ENCODE peak calls at places on chromosomes 1 and 21, in seven cellular contexts. W is Peyer's patch, Z is IMR-90, M is fibroblast of lung, Q is PC-3, E is AG09319, I is BJ. S is an unnamed sample.

GRCh38 chr1:86517336-86517735 is 29.5 kb upstream of the CLCA4 start:
- DNase-seq in W (no peak), Z (no peak), M (no peak), Q (peak), E (no peak), I (no peak), S (no peak)

GRCh38 chr1:26344147-26344920 is 9.6 kb downstream of the CRYBG2 start:
- DNase-seq in W (no peak), Z (no peak), M (no peak), Q (no peak), E (no peak), I (no peak), S (no peak)

GRCh38 chr1:154427173-154428139 is 22.3 kb downstream of the IL6R start:
- DNase-seq in W (no peak), Z (peak), M (peak), Q (no peak), E (no peak), I (no peak), S (peak)

GRCh38 chr1:70227439-70227838 is 6.3 kb downstream of the SRSF11 start:
- DNase-seq in W (no peak), Z (peak), M (no peak), Q (no peak), E (no peak), I (no peak), S (no peak)

GRCh38 chr1:200629876-200630514 is 9.4 kb upstream of the KIF14 start:
- DNase-seq in W (no peak), Z (no peak), M (no peak), Q (no peak), E (no peak), I (no peak), S (no peak)

GRCh38 chr1:111553199-111553598 is 49.8 kb upstream of the ADORA3 start:
- DNase-seq in W (no peak), Z (peak), M (peak), Q (peak), E (no peak), I (peak), S (no peak)

GRCh38 chr1:228334226-228334935 is 72.3 kb downstream of the TRIM11 start:
- DNase-seq in W (no peak), Z (no peak), M (no peak), Q (no peak), E (no peak), I (no peak), S (no peak)

GRCh38 chr1:185426761-185427698 is 110.0 kb upstream of the IVNS1ABP start:
- DNase-seq in W (no peak), Z (no peak), M (no peak), Q (no peak), E (peak), I (peak), S (peak)

GRCh38 chr21:46151989-46152938 is 3.1 kb downstream of the FTCD start:
- DNase-seq in W (no peak), Z (no peak), M (no peak), Q (no peak), E (no peak), I (no peak), S (no peak)

GRCh38 chr1:67838180-67838912 is 5.1 kb upstream of the GNG12 start:
- DNase-seq in W (no peak), Z (no peak), M (peak), Q (no peak), E (no peak), I (no peak), S (peak)

GRCh38 chr1:204574016-204574855 is 58.0 kb downstream of the MDM4 start:
- DNase-seq in W (no peak), Z (no peak), M (no peak), Q (peak), E (no peak), I (no peak), S (no peak)

GRCh38 chr1:214244252-214244651 is 36.7 kb upstream of the SMYD2 start:
- DNase-seq in W (no peak), Z (no peak), M (no peak), Q (no peak), E (no peak), I (no peak), S (no peak)

GRCh38 chr1:223872308-223872878 is 26.6 kb upstream of the TP53BP2 start:
- DNase-seq in W (no peak), Z (no peak), M (peak), Q (no peak), E (peak), I (no peak), S (no peak)

GRCh38 chr1:200179781-200180160 is 152.3 kb downstream of the NR5A2 start:
- DNase-seq in W (no peak), Z (peak), M (no peak), Q (no peak), E (no peak), I (no peak), S (no peak)

GRCh38 chr1:205318231-205318991 is 3.1 kb downstream of the NUAK2 start:
- DNase-seq in W (no peak), Z (no peak), M (no peak), Q (peak), E (no peak), I (no peak), S (no peak)

GRCh38 chr1:150552692-150553278 is 3.6 kb downstream of the ADAMTSL4 start:
- DNase-seq in W (no peak), Z (no peak), M (no peak), Q (no peak), E (no peak), I (no peak), S (no peak)

GRCh38 chr1:110559157-110559556 is 40.2 kb upstream of the KCNA10 start:
- DNase-seq in W (no peak), Z (peak), M (no peak), Q (peak), E (no peak), I (no peak), S (no peak)

GRCh38 chr1:222912730-222913129 is 97.9 kb downstream of the DISP1 start:
- DNase-seq in W (no peak), Z (peak), M (peak), Q (no peak), E (no peak), I (no peak), S (no peak)

GRCh38 chr1:14113841-14114567 is 414.0 kb downstream of the PRDM2 start:
- DNase-seq in W (no peak), Z (peak), M (peak), Q (peak), E (peak), I (no peak), S (no peak)

GRCh38 chr1:75861831-75862230 is 65.1 kb downstream of the MSH4 start:
- DNase-seq in W (no peak), Z (no peak), M (no peak), Q (no peak), E (no peak), I (no peak), S (no peak)

GRCh38 chr1:15799928-15800835 is 7.3 kb downstream of the UQCRHL start:
- DNase-seq in W (no peak), Z (peak), M (peak), Q (peak), E (no peak), I (no peak), S (peak)

GRCh38 chr1:231733063-231733462 is 106.5 kb downstream of the DISC1 start:
- DNase-seq in W (no peak), Z (no peak), M (no peak), Q (no peak), E (no peak), I (no peak), S (no peak)

GRCh38 chr1:109906160-109906838 is 4.3 kb upstream of the CSF1 start:
- DNase-seq in W (peak), Z (no peak), M (no peak), Q (no peak), E (no peak), I (no peak), S (no peak)

GRCh38 chr1:150764617-150765090 is 924 bp downstream of the CTSS start:
- DNase-seq in W (no peak), Z (peak), M (peak), Q (peak), E (peak), I (peak), S (peak)

GRCh38 chr1:224632921-224633321 is 16.8 kb downstream of the CNIH3 start:
- DNase-seq in W (no peak), Z (peak), M (peak), Q (peak), E (no peak), I (no peak), S (no peak)

GRCh38 chr1:206445116-206445515 is 25.2 kb upstream of the IKBKE start:
- DNase-seq in W (no peak), Z (peak), M (peak), Q (no peak), E (peak), I (no peak), S (peak)

GRCh38 chr1:7993593-7994479 is 32.3 kb downstream of the ERRFI1 start:
- DNase-seq in W (no peak), Z (peak), M (peak), Q (no peak), E (no peak), I (peak), S (no peak)

GRCh38 chr1:44542415-44543063 is 131.7 kb downstream of the TMEM53 start:
- DNase-seq in W (no peak), Z (no peak), M (no peak), Q (no peak), E (no peak), I (no peak), S (no peak)

GRCh38 chr1:1020415-1021009 is 592 bp downstream of the AGRN start:
- DNase-seq in W (no peak), Z (no peak), M (peak), Q (peak), E (no peak), I (no peak), S (no peak)

GRCh38 chr1:236862615-236863211 is 67.6 kb downstream of the MTR start:
- DNase-seq in W (no peak), Z (no peak), M (no peak), Q (no peak), E (no peak), I (no peak), S (no peak)

GRCh38 chr1:2228684-2229031 is 539 bp downstream of the SKI start:
- DNase-seq in W (no peak), Z (no peak), M (no peak), Q (peak), E (no peak), I (no peak), S (no peak)

GRCh38 chr1:2226525-2227340 is 1.4 kb upstream of the SKI start:
- DNase-seq in W (no peak), Z (no peak), M (no peak), Q (no peak), E (no peak), I (no peak), S (no peak)

GRCh38 chr1:2228157-2228594 is at the start of gene SKI:
- DNase-seq in W (no peak), Z (no peak), M (no peak), Q (no peak), E (no peak), I (no peak), S (no peak)

GRCh38 chr1:2229032-2229920 is 1.2 kb downstream of the SKI start:
- DNase-seq in W (peak), Z (peak), M (peak), Q (peak), E (no peak), I (no peak), S (peak)

DNA sequence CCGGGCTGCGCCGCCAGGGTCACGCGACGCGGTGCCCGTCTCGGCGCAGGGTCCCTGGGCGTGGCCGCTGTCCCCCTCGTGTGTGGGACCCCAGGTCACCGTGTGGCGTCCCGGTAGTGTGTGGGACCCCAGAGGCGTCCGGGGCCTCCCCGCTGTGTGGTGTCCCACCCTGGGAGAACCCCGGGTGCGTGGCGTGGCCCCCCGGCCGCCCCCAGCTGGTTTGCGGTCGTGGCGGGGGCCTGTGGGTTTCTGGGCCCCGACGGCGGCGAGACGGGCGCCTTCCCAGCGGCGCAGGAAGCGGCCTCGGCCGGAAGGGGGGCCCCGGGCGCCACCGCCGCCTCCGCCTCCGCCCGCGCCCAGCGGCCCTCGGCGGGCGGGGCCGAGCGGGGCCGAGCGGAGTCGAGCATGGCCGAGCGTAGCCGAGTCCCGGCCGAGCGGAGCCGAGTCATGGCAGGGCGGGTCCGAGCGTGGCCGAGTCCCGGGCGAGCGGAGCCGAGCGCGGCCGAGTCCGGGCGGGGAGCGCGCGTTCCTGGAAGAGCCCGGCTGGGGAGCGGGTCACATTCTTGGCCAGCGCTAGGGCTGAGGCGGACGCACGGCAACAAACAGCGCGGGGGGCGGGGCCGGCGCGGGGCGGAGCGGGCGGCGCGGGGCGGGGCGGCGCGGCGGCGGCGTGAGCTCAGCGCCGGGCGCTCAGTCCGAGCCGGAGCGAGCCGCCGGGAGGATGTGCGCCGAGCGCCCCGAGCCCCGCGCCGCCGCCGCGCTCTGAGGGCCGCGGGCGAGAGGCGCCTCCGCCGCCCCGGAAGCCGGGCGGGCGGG is 570 bp upstream of the SKI start:
- DNase-seq in W (peak), Z (peak), M (peak), Q (peak), E (peak), I (no peak), S (peak)
- TF ChIP-seq CTCF in W (no peak), Z (no peak), M (no peak), Q (no peak), E (no peak), I (no peak), S (no peak)

DNA sequence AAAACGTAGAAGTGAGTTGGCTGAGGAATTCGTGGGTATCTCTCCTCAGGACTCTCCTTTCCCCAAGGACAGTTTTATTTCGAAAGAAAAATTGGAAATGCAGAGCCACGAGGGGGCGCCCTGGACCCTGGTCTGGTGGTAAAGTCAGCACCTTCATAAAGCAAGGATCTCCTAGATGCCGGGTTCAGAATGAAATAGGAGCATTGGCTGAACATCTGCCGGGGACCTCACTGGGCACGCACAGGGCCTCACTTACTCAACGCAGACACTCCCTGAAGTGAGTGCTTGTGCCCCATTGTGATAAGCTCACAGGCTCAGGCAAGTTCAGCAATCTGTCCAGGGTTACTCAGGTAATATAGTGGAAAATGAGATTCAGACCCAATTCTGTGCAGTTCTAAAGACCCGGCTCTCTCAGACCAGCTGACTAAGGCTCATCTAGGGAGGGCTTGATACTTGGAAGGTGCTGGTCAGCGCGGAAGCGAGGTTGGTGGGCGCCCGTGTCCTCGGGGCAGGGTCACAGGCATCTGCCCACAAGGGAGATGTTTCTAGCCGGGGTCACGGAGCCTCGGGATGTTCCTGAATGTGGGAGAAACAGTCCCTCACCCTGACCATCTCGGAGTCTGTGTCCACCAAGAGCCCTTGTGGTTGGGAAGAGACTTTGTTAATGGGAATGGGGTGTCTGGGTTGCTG is 55.7 kb upstream of the ETV3 start:
- DNase-seq in W (peak), Z (peak), M (peak), Q (peak), E (peak), I (peak), S (peak)
- TF ChIP-seq CTCF in W (peak), Z (peak), M (peak), Q (peak), E (peak), I (peak), S (peak)

GRCh38 chr1:208465266-208465665 is 221.1 kb upstream of the PLXNA2 start:
- DNase-seq in W (no peak), Z (no peak), M (no peak), Q (no peak), E (no peak), I (no peak), S (no peak)

GRCh38 chr1:208456487-208456886 is 212.3 kb upstream of the PLXNA2 start:
- DNase-seq in W (no peak), Z (no peak), M (no peak), Q (no peak), E (no peak), I (no peak), S (no peak)

GRCh38 chr1:208467401-208467800 is 223.2 kb upstream of the PLXNA2 start:
- DNase-seq in W (no peak), Z (no peak), M (no peak), Q (no peak), E (no peak), I (no peak), S (no peak)

GRCh38 chr1:208466054-208466590 is 221.9 kb upstream of the PLXNA2 start:
- DNase-seq in W (no peak), Z (no peak), M (no peak), Q (no peak), E (no peak), I (no peak), S (no peak)

DNA sequence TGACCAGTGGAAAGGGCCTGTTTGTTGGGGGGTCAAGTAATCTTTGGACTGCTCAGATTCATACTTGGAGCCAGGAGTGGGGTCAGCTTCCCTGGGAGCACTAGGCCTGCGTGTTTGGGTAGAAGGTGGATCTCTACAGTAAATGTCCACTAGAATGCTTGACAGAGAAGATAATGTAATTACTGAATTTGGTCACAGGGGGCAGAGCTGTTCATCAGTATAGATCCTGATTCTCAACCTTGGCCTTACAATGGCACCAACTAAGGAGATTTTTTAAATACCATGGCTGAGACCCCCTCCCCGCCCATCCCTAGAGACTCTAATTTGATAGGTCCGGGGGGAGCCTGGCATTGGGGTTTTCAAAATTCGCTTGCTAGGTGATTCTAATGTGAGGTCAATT is 217.5 kb upstream of the PLXNA2 start:
- DNase-seq in W (no peak), Z (no peak), M (no peak), Q (peak), E (no peak), I (no peak), S (no peak)
- TF ChIP-seq CTCF in W (no peak), Z (no peak), M (no peak), Q (peak), E (peak), I (peak), S (peak)

GRCh38 chr1:53116307-53116810 is 26.1 kb downstream of the SLC1A7 start:
- DNase-seq in W (no peak), Z (no peak), M (no peak), Q (no peak), E (no peak), I (no peak), S (no peak)

GRCh38 chr1:53114581-53115400 is 27.6 kb downstream of the SLC1A7 start:
- DNase-seq in W (no peak), Z (no peak), M (no peak), Q (no peak), E (no peak), I (no peak), S (no peak)

GRCh38 chr1:53114090-53114489 is 28.3 kb downstream of the SLC1A7 start:
- DNase-seq in W (no peak), Z (no peak), M (no peak), Q (no peak), E (no peak), I (no peak), S (no peak)

GRCh38 chr1:53116933-53117332 is 25.5 kb downstream of the SLC1A7 start:
- DNase-seq in W (no peak), Z (no peak), M (no peak), Q (no peak), E (no peak), I (no peak), S (no peak)

GRCh38 chr1:53115403-53116306 is 26.8 kb downstream of the SLC1A7 start:
- DNase-seq in W (no peak), Z (peak), M (peak), Q (no peak), E (no peak), I (no peak), S (no peak)
- TF ChIP-seq CTCF in W (no peak), Z (no peak), M (no peak), Q (no peak), E (no peak), I (peak), S (no peak)

GRCh38 chr21:44973598-44973997 is 33.8 kb downstream of the SLX9 start:
- DNase-seq in W (no peak), Z (no peak), M (no peak), Q (no peak), E (no peak), I (no peak), S (no peak)

GRCh38 chr21:44971672-44971995 is 31.8 kb downstream of the SLX9 start:
- DNase-seq in W (no peak), Z (no peak), M (no peak), Q (no peak), E (no peak), I (no peak), S (no peak)

GRCh38 chr21:44970766-44971671 is 31.2 kb downstream of the SLX9 start:
- DNase-seq in W (no peak), Z (no peak), M (no peak), Q (no peak), E (no peak), I (no peak), S (no peak)

GRCh38 chr21:44972821-44973220 is 33.0 kb downstream of the SLX9 start:
- DNase-seq in W (no peak), Z (peak), M (peak), Q (peak), E (no peak), I (no peak), S (no peak)

DNA sequence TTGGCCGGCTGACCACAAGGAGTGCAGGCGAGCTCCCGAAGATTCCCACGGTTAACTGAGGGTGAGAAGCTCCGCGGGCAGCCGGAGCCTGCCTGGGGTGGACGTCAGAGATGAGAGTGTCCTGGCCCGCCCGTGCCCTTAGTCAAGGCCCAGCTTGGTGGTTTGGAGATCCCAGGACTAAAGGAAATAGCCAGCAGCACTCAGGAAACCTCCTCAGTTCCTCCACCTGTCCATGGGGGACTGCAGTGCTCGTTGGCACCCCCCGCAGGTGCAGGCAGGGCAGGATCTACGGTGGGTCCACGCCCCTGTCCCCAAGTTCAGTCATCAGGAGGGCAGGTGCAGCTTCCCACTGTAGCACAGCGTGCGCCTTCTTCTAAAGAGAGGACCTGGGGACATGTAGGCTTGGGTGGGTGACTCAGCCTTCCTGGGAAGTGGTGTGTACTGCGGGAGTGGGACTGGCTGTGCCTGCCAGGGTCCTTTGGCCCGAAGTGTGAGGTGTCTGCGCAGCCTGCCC is 32.5 kb downstream of the SLX9 start:
- DNase-seq in W (no peak), Z (no peak), M (no peak), Q (peak), E (no peak), I (no peak), S (no peak)
- TF ChIP-seq CTCF in W (no peak), Z (no peak), M (no peak), Q (peak), E (no peak), I (no peak), S (no peak)

S was measured in endothelial cell of umbilical vein.